ENCODE peak calls at places on chromosomes 12 and 14, in five cellular contexts. N is neuronal stem cell, X is GOT3, Z is dorsolateral prefrontal cortex, T is NCI-H82. K is an unnamed sample.
A peak's percentile ranks its signal among the peaks of the same experiment; 100 is the strongest.

GRCh38 chr12:9792961-9793617 is 32.4 kb upstream of the CD69 start:
- DNase-seq in N (no peak), X (no peak), Z (no peak), T (no peak), K (no peak)

GRCh38 chr14:61456720-61457119 is 135.3 kb downstream of the PRKCH start:
- DNase-seq in N (peak; percentile 71), X (no peak), Z (peak; percentile 79), T (peak; percentile 86), K (peak; percentile 76)

GRCh38 chr12:132571598-132571997 is 38.8 kb downstream of the LRCOL1 start:
- DNase-seq in N (no peak), X (no peak), Z (no peak), T (no peak), K (no peak)

GRCh38 chr12:68189766-68190700 is 30.5 kb upstream of the IFNG start:
- DNase-seq in N (no peak), X (no peak), Z (no peak), T (no peak), K (peak; percentile 37)

GRCh38 chr12:21354641-21355040 is 18.1 kb upstream of the IAPP start:
- DNase-seq in N (no peak), X (no peak), Z (no peak), T (no peak), K (no peak)

GRCh38 chr12:122835693-122836026 is 403 bp downstream of the HIP1R start:
- DNase-seq in N (no peak), X (no peak), Z (no peak), T (peak; percentile 44), K (no peak)

GRCh38 chr12:75334384-75335030 is at the start of gene GLIPR1L1:
- DNase-seq in N (peak; percentile 93), X (peak; percentile 1), Z (peak; percentile 87), T (peak; percentile 66), K (peak; percentile 76)

GRCh38 chr14:66359500-66359899 is 126.7 kb upstream of the CCDC196 start:
- DNase-seq in N (peak; percentile 66), X (no peak), Z (no peak), T (peak; percentile 70), K (peak; percentile 52)

GRCh38 chr14:52314521-52315354 is 626 bp downstream of the PTGER2 start:
- DNase-seq in N (no peak), X (no peak), Z (no peak), T (peak; percentile 39), K (peak; percentile 33)

GRCh38 chr12:480831-481230 is 21.1 kb downstream of the B4GALNT3 start:
- DNase-seq in N (no peak), X (no peak), Z (no peak), T (no peak), K (no peak)

GRCh38 chr12:22797686-22798085 is 172.7 kb downstream of the ETNK1 start:
- DNase-seq in N (no peak), X (no peak), Z (no peak), T (peak; percentile 81), K (no peak)

GRCh38 chr14:20059745-20060144 is at the start of gene OR4L1:
- DNase-seq in N (no peak), X (no peak), Z (no peak), T (no peak), K (no peak)

GRCh38 chr12:50314629-50315312 is 31.5 kb upstream of the LIMA1 start:
- DNase-seq in N (peak; percentile 48), X (no peak), Z (no peak), T (peak; percentile 77), K (no peak)

GRCh38 chr12:9615420-9616135 is 7.9 kb upstream of the KLRB1 start:
- DNase-seq in N (no peak), X (no peak), Z (no peak), T (no peak), K (peak; percentile 39)

GRCh38 chr14:99809864-99810854 is 16.9 kb downstream of the EML1 start:
- DNase-seq in N (no peak), X (no peak), Z (no peak), T (no peak), K (no peak)

GRCh38 chr14:73878436-73878835 is 8.2 kb upstream of the ZNF410 start:
- DNase-seq in N (no peak), X (no peak), Z (no peak), T (no peak), K (no peak)

GRCh38 chr12:126349383-126349782 is 1284.1 kb downstream of the AACS start:
- DNase-seq in N (no peak), X (no peak), Z (no peak), T (no peak), K (no peak)

GRCh38 chr14:81303258-81303935 is 82.6 kb upstream of the GTF2A1 start:
- DNase-seq in N (no peak), X (no peak), Z (no peak), T (no peak), K (no peak)

GRCh38 chr14:104395276-104395675 is 184.3 kb upstream of the C14orf180 start:
- DNase-seq in N (no peak), X (no peak), Z (no peak), T (no peak), K (no peak)

GRCh38 chr14:23186913-23187654 is 3.6 kb upstream of the SLC7A8 start:
- DNase-seq in N (no peak), X (no peak), Z (no peak), T (peak; percentile 92), K (peak; percentile 33)

GRCh38 chr12:64633940-64634337 is 23.6 kb downstream of the RASSF3 start:
- DNase-seq in N (no peak), X (no peak), Z (no peak), T (no peak), K (no peak)

GRCh38 chr12:39236994-39237393 is 205.9 kb downstream of the KIF21A start:
- DNase-seq in N (no peak), X (no peak), Z (no peak), T (no peak), K (no peak)

GRCh38 chr12:131795064-131795463 is 33.1 kb upstream of the MMP17 start:
- DNase-seq in N (no peak), X (no peak), Z (no peak), T (no peak), K (no peak)

GRCh38 chr14:35687335-35687939 is 121.7 kb downstream of the RALGAPA1 start:
- DNase-seq in N (peak; percentile 35), X (no peak), Z (no peak), T (peak; percentile 74), K (peak; percentile 8)

GRCh38 chr12:124750787-124751471 is 112.7 kb downstream of the SCARB1 start:
- DNase-seq in N (no peak), X (no peak), Z (no peak), T (peak; percentile 75), K (no peak)

GRCh38 chr12:644293-644639 is 19.0 kb downstream of the NINJ2 start:
- DNase-seq in N (no peak), X (no peak), Z (no peak), T (no peak), K (no peak)

GRCh38 chr14:24430143-24430681 is 458 bp downstream of the KHNYN start:
- DNase-seq in N (peak; percentile 42), X (peak; percentile 49), Z (no peak), T (peak; percentile 70), K (peak; percentile 58)

GRCh38 chr12:105523164-105524057 is 192.9 kb downstream of the C12orf75 start:
- DNase-seq in N (peak; percentile 18), X (no peak), Z (no peak), T (no peak), K (no peak)

GRCh38 chr12:109693653-109694224 is 19.9 kb upstream of the FAM222A start:
- DNase-seq in N (no peak), X (no peak), Z (no peak), T (no peak), K (no peak)

GRCh38 chr14:54529811-54530210 is 20.1 kb downstream of the CGRRF1 start:
- DNase-seq in N (no peak), X (no peak), Z (no peak), T (no peak), K (no peak)

GRCh38 chr14:29814153-29815057 is 113.2 kb downstream of the PRKD1 start:
- DNase-seq in N (no peak), X (no peak), Z (peak; percentile 79), T (no peak), K (no peak)

K was measured in CD4-positive, alpha-beta memory T cell.